ENCODE peak calls at places on chromosomes 12 and 14, in four cellular contexts. I is posterior vena cava; J is activated CD8-positive, alpha-beta memory T cell treated with anti-CD3 and anti-CD28 coated beads, Interleukin-2, amount 50 U/mL, for 4 hours; R is gastrocnemius medialis. V is an unnamed sample.

GRCh38 chr14:69398053-69398817 is at the start of the genes ERH and SLC39A9:
- DNase-seq in I (peak; percentile 99), J (peak; percentile 93), R (peak; percentile 96), V (peak; percentile 96)

GRCh38 chr14:59281613-59282012 is 93.1 kb downstream of the DAAM1 start:
- DNase-seq in I (no peak), J (no peak), R (no peak), V (no peak)

GRCh38 chr14:36085861-36086260 is 90.7 kb downstream of the PTCSC3 start:
- DNase-seq in I (no peak), J (no peak), R (no peak), V (no peak)

GRCh38 chr14:76473381-76474263 is 97.7 kb downstream of the ESRRB start:
- DNase-seq in I (peak; percentile 82), J (no peak), R (peak; percentile 84), V (no peak)

GRCh38 chr12:49923035-49923644 is 19.4 kb upstream of the FAIM2 start:
- DNase-seq in I (peak; percentile 87), J (no peak), R (no peak), V (no peak)

GRCh38 chr14:59585891-59586554 is 9.4 kb upstream of the CCDC175 start:
- DNase-seq in I (no peak), J (no peak), R (no peak), V (no peak)

GRCh38 chr14:75572104-75572503 is 6.3 kb upstream of the FLVCR2 start:
- DNase-seq in I (no peak), J (no peak), R (no peak), V (no peak)

GRCh38 chr12:132354211-132354981 is 25.0 kb upstream of the GALNT9 start:
- DNase-seq in I (peak; percentile 74), J (no peak), R (no peak), V (no peak)

GRCh38 chr12:76890407-76891143 is 11.8 kb upstream of the CSRP2 start:
- DNase-seq in I (no peak), J (peak; percentile 63), R (no peak), V (no peak)

GRCh38 chr12:9372202-9372601 is 164.0 kb upstream of the PZP start:
- DNase-seq in I (no peak), J (no peak), R (no peak), V (no peak)

V was measured in CD14-positive monocyte.